ENCODE peak calls at places on chromosomes 13 and 19, in six cellular contexts. B is MM.1S, I is lower leg skin, T is bronchial epithelial cell, J is heart left ventricle, X is heart right ventricle. P is an unnamed sample.

GRCh38 chr13:84362777-84363176 is 480.5 kb upstream of the SLITRK1 start:
- DNase-seq in B (no peak), I (no peak), T (no peak), J (no peak), X (no peak), P (no peak)

GRCh38 chr13:80040219-80040976 is 300.5 kb downstream of the SPRY2 start:
- DNase-seq in B (no peak), I (no peak), T (peak; percentile 100), J (no peak), X (no peak), P (no peak)

GRCh38 chr13:29817604-29818378 is 32.6 kb downstream of the UBL3 start:
- DNase-seq in B (peak; percentile 15), I (no peak), T (no peak), J (no peak), X (no peak), P (no peak)

GRCh38 chr13:114132419-114133121 is at the start of gene RASA3:
- DNase-seq in B (peak; percentile 83), I (peak; percentile 91), T (peak; percentile 33), J (peak; percentile 85), X (peak; percentile 85), P (peak; percentile 94)

GRCh38 chr13:39765801-39766463 is 110.5 kb downstream of the COG6 start:
- DNase-seq in B (no peak), I (peak; percentile 85), T (peak; percentile 46), J (peak; percentile 58), X (peak; percentile 34), P (peak; percentile 47)

GRCh38 chr19:6238256-6238642 is 41.5 kb downstream of the MLLT1 start:
- DNase-seq in B (no peak), I (no peak), T (no peak), J (peak; percentile 54), X (no peak), P (no peak)

GRCh38 chr19:19426799-19427198 is 21.3 kb downstream of the GATAD2A start:
- DNase-seq in B (no peak), I (no peak), T (no peak), J (no peak), X (no peak), P (no peak)

GRCh38 chr13:45339399-45339798 is 1.6 kb downstream of the TPT1 start:
- DNase-seq in B (no peak), I (no peak), T (no peak), J (no peak), X (no peak), P (no peak)

GRCh38 chr13:51125495-51126226 is 14.6 kb upstream of the C13orf42 start:
- DNase-seq in B (peak; percentile 61), I (no peak), T (peak; percentile 49), J (no peak), X (peak; percentile 28), P (peak; percentile 46)

GRCh38 chr13:114067381-114067885 is 65.0 kb downstream of the RASA3 start:
- DNase-seq in B (peak; percentile 95), I (no peak), T (no peak), J (peak; percentile 26), X (no peak), P (no peak)

GRCh38 chr19:51172223-51172622 is 30.1 kb downstream of the SIGLEC7 start:
- DNase-seq in B (no peak), I (no peak), T (no peak), J (no peak), X (no peak), P (no peak)

GRCh38 chr19:16261584-16262370 is 62.8 kb upstream of the KLF2 start:
- DNase-seq in B (no peak), I (no peak), T (no peak), J (no peak), X (no peak), P (no peak)

GRCh38 chr19:49710372-49710951 is 19.5 kb downstream of the CPT1C start:
- DNase-seq in B (no peak), I (no peak), T (no peak), J (no peak), X (no peak), P (no peak)

GRCh38 chr13:46575843-46576242 is 22.9 kb downstream of the LRCH1 start:
- DNase-seq in B (no peak), I (no peak), T (peak; percentile 82), J (peak; percentile 45), X (no peak), P (no peak)

GRCh38 chr13:111514646-111515617 is 194.5 kb downstream of the TEX29 start:
- DNase-seq in B (no peak), I (peak; percentile 72), T (no peak), J (no peak), X (no peak), P (no peak)

GRCh38 chr13:77536358-77536757 is 852 bp downstream of the SCEL start:
- DNase-seq in B (no peak), I (no peak), T (no peak), J (no peak), X (no peak), P (no peak)

GRCh38 chr19:49889687-49890348 is 6.9 kb downstream of the IL4I1 start:
- DNase-seq in B (peak; percentile 42), I (peak; percentile 94), T (peak; percentile 62), J (peak; percentile 81), X (peak; percentile 80), P (peak; percentile 70)

GRCh38 chr13:94708031-94708571 is 4.2 kb downstream of the SOX21 start:
- DNase-seq in B (no peak), I (no peak), T (no peak), J (no peak), X (no peak), P (no peak)

GRCh38 chr19:17525141-17525540 is 13.7 kb downstream of the PGLS start:
- DNase-seq in B (no peak), I (no peak), T (no peak), J (no peak), X (no peak), P (no peak)

GRCh38 chr13:76754414-76754813 is 131.8 kb downstream of the KCTD12 start:
- DNase-seq in B (no peak), I (no peak), T (peak; percentile 85), J (peak; percentile 47), X (no peak), P (no peak)

GRCh38 chr13:26978081-26978860 is 193.3 kb downstream of the USP12 start:
- DNase-seq in B (no peak), I (no peak), T (no peak), J (peak; percentile 47), X (no peak), P (no peak)

GRCh38 chr13:109938255-109938936 is 152.0 kb upstream of the IRS2 start:
- DNase-seq in B (no peak), I (no peak), T (peak; percentile 96), J (no peak), X (no peak), P (no peak)

GRCh38 chr19:39112338-39112890 is 13.2 kb upstream of the PAK4 start:
- DNase-seq in B (no peak), I (no peak), T (peak; percentile 83), J (no peak), X (no peak), P (no peak)

GRCh38 chr13:41505209-41505835 is 48.0 kb downstream of the RGCC start:
- DNase-seq in B (no peak), I (no peak), T (peak; percentile 68), J (no peak), X (no peak), P (no peak)

GRCh38 chr13:33766724-33767123 is 51.2 kb upstream of the RFC3 start:
- DNase-seq in B (no peak), I (no peak), T (no peak), J (no peak), X (no peak), P (no peak)

GRCh38 chr13:39037410-39037879 is 444 bp downstream of the PROSER1 start:
- DNase-seq in B (peak; percentile 59), I (no peak), T (no peak), J (no peak), X (no peak), P (no peak)

GRCh38 chr13:84609716-84610115 is 727.4 kb upstream of the SLITRK1 start:
- DNase-seq in B (no peak), I (no peak), T (peak; percentile 80), J (no peak), X (no peak), P (no peak)

GRCh38 chr19:29040291-29040690 is 172.7 kb downstream of the UQCRFS1 start:
- DNase-seq in B (no peak), I (no peak), T (no peak), J (no peak), X (no peak), P (no peak)

GRCh38 chr19:36047835-36048234 is 6.2 kb downstream of the THAP8 start:
- DNase-seq in B (no peak), I (no peak), T (no peak), J (no peak), X (no peak), P (no peak)

GRCh38 chr13:76975863-76976262 is 16.0 kb upstream of the CLN5 start:
- DNase-seq in B (no peak), I (no peak), T (peak; percentile 80), J (no peak), X (no peak), P (no peak)

GRCh38 chr13:110280996-110281688 is 25.8 kb downstream of the COL4A1 start:
- DNase-seq in B (no peak), I (peak; percentile 78), T (no peak), J (no peak), X (no peak), P (no peak)

GRCh38 chr19:58021541-58022282 is 12.1 kb upstream of the ZSCAN1 start:
- DNase-seq in B (peak; percentile 8), I (no peak), T (peak; percentile 29), J (peak; percentile 67), X (no peak), P (no peak)

GRCh38 chr19:7980635-7981121 is 24.8 kb downstream of the ELAVL1 start:
- DNase-seq in B (no peak), I (no peak), T (no peak), J (no peak), X (no peak), P (peak; percentile 51)

P was measured in left lung.